ENCODE peak calls at places on chromosome 3, in nine cellular contexts. One of them, this sample, is unnamed.

GRCh38 chr3:13332740-13333139 is 87.4 kb downstream of the NUP210 start:
- DNase-seq in AG04449: no peak
- DNase-seq in AG04450: no peak
- DNase-seq in RWPE1: no peak
- DNase-seq in astrocyte of the spinal cord: no peak
- DNase-seq in transverse colon: no peak
- DNase-seq in Panc1: no peak
- DNase-seq in thoracic aorta: no peak
- DNase-seq in DND-41: no peak
- DNase-seq in this sample: no peak

GRCh38 chr3:163045945-163046344 is 1549.3 kb downstream of the OTOL1 start:
- DNase-seq in RWPE1: no peak
- DNase-seq in DND-41: peak; percentile 83
- DNase-seq in astrocyte of the spinal cord: no peak
- DNase-seq in AG04450: no peak
- DNase-seq in Panc1: no peak
- DNase-seq in thoracic aorta: no peak
- DNase-seq in transverse colon: no peak
- DNase-seq in AG04449: no peak
- DNase-seq in this sample: no peak

GRCh38 chr3:69020424-69020823 is 6.9 kb upstream of the EOGT start:
- DNase-seq in transverse colon: no peak
- DNase-seq in DND-41: no peak
- DNase-seq in RWPE1: no peak
- DNase-seq in Panc1: no peak
- DNase-seq in thoracic aorta: no peak
- DNase-seq in AG04450: no peak
- DNase-seq in astrocyte of the spinal cord: no peak
- DNase-seq in AG04449: no peak
- DNase-seq in this sample: no peak

GRCh38 chr3:124791142-124791541 is 60.9 kb downstream of the UMPS start:
- DNase-seq in AG04450: no peak
- DNase-seq in Panc1: no peak
- DNase-seq in RWPE1: no peak
- DNase-seq in transverse colon: no peak
- DNase-seq in AG04449: no peak
- DNase-seq in astrocyte of the spinal cord: no peak
- DNase-seq in DND-41: no peak
- DNase-seq in thoracic aorta: no peak
- DNase-seq in this sample: no peak

GRCh38 chr3:134320749-134321148 is 53.5 kb downstream of the AMOTL2 start:
- DNase-seq in AG04449: no peak
- DNase-seq in thoracic aorta: no peak
- DNase-seq in RWPE1: peak; percentile 59
- DNase-seq in transverse colon: no peak
- DNase-seq in astrocyte of the spinal cord: peak; percentile 44
- DNase-seq in DND-41: no peak
- DNase-seq in AG04450: no peak
- DNase-seq in Panc1: no peak
- DNase-seq in this sample: no peak

GRCh38 chr3:4021162-4021561 is 221.9 kb downstream of the LRRN1 start:
- DNase-seq in astrocyte of the spinal cord: no peak
- DNase-seq in Panc1: no peak
- DNase-seq in RWPE1: no peak
- DNase-seq in AG04449: no peak
- DNase-seq in AG04450: no peak
- DNase-seq in DND-41: peak; percentile 18
- DNase-seq in transverse colon: no peak
- DNase-seq in thoracic aorta: no peak
- DNase-seq in this sample: no peak

GRCh38 chr3:186971578-186971977 is 41.3 kb downstream of the ST6GAL1 start:
- DNase-seq in Panc1: no peak
- DNase-seq in astrocyte of the spinal cord: no peak
- DNase-seq in RWPE1: no peak
- DNase-seq in AG04450: no peak
- DNase-seq in transverse colon: no peak
- DNase-seq in AG04449: no peak
- DNase-seq in thoracic aorta: peak; percentile 70
- DNase-seq in DND-41: no peak
- DNase-seq in this sample: no peak

GRCh38 chr3:16993227-16993626 is 108.5 kb downstream of the PLCL2 start:
- DNase-seq in AG04450: no peak
- DNase-seq in Panc1: no peak
- DNase-seq in thoracic aorta: no peak
- DNase-seq in AG04449: no peak
- DNase-seq in transverse colon: no peak
- DNase-seq in astrocyte of the spinal cord: peak; percentile 24
- DNase-seq in RWPE1: no peak
- DNase-seq in DND-41: no peak
- DNase-seq in this sample: no peak

GRCh38 chr3:88957751-88958452 is 149.5 kb upstream of the EPHA3 start:
- DNase-seq in AG04449: peak; percentile 51
- DNase-seq in Panc1: no peak
- DNase-seq in transverse colon: no peak
- DNase-seq in RWPE1: peak; percentile 27
- DNase-seq in astrocyte of the spinal cord: peak; percentile 93
- DNase-seq in thoracic aorta: no peak
- DNase-seq in DND-41: no peak
- DNase-seq in AG04450: peak; percentile 30
- DNase-seq in this sample: no peak

GRCh38 chr3:158456114-158456513 is 114.9 kb upstream of the MLF1 start:
- DNase-seq in RWPE1: no peak
- DNase-seq in thoracic aorta: no peak
- DNase-seq in astrocyte of the spinal cord: no peak
- DNase-seq in AG04449: no peak
- DNase-seq in AG04450: peak; percentile 27
- DNase-seq in DND-41: no peak
- DNase-seq in transverse colon: no peak
- DNase-seq in Panc1: no peak
- DNase-seq in this sample: no peak

GRCh38 chr3:123067689-123068226 is 933 bp downstream of the PDIA5 start:
- DNase-seq in Panc1: no peak
- DNase-seq in RWPE1: no peak
- DNase-seq in astrocyte of the spinal cord: no peak
- DNase-seq in thoracic aorta: no peak
- DNase-seq in transverse colon: no peak
- DNase-seq in DND-41: no peak
- DNase-seq in AG04450: no peak
- DNase-seq in AG04449: no peak
- DNase-seq in this sample: no peak

GRCh38 chr3:197478746-197479668 is 76.8 kb downstream of the BDH1 start:
- DNase-seq in astrocyte of the spinal cord: no peak
- DNase-seq in transverse colon: no peak
- DNase-seq in AG04450: no peak
- DNase-seq in AG04449: no peak
- DNase-seq in Panc1: no peak
- DNase-seq in DND-41: no peak
- DNase-seq in RWPE1: peak; percentile 70
- DNase-seq in thoracic aorta: no peak
- DNase-seq in this sample: no peak

GRCh38 chr3:191369081-191370010 is 39.0 kb upstream of the UTS2B start:
- DNase-seq in RWPE1: no peak
- DNase-seq in thoracic aorta: no peak
- DNase-seq in Panc1: no peak
- DNase-seq in DND-41: no peak
- DNase-seq in AG04450: peak; percentile 67
- DNase-seq in transverse colon: no peak
- DNase-seq in AG04449: no peak
- DNase-seq in astrocyte of the spinal cord: no peak
- DNase-seq in this sample: no peak

GRCh38 chr3:57958642-57959406 is 49.4 kb upstream of the FLNB start:
- DNase-seq in AG04449: no peak
- DNase-seq in RWPE1: no peak
- DNase-seq in AG04450: no peak
- DNase-seq in astrocyte of the spinal cord: no peak
- DNase-seq in thoracic aorta: no peak
- DNase-seq in DND-41: no peak
- DNase-seq in Panc1: no peak
- DNase-seq in transverse colon: peak; percentile 64
- DNase-seq in this sample: no peak

DNA sequence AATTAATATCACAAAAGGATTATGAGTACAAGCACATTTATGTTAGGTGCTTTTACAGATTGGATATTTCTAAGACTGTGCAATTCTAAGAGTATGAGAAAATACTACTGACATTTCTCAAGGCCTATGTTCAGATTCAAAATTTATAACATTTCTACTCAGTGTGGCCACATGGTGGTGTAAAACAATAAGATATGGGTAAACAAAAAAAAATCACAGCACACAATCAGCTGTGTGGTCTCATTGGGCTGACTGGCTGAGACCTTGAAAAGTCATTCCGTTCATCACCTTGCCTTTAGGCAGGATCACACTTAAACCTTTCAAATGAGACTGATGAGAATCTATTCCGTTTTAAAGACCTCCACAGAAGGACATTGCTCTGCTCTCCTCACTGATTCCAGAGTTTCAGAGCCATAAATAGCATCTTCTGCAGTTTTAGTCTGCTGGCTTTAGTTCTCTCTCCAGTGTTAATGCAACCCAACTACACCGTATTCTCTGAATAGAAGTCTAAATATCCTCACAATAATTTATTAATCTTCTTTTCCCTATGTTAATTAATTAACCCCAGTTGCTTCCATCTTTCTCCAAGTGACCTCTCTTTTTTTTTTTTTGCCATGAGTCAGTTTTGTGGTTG is 158.2 kb downstream of the SPATA16 start:
- DNase-seq in thoracic aorta: no peak
- DNase-seq in astrocyte of the spinal cord: peak; percentile 2
- DNase-seq in RWPE1: no peak
- DNase-seq in AG04449: no peak
- DNase-seq in AG04450: no peak
- DNase-seq in transverse colon: no peak
- DNase-seq in DND-41: no peak
- DNase-seq in Panc1: no peak
- DNase-seq in this sample: no peak
- TF ChIP-seq CTCF in thoracic aorta: no peak
- TF ChIP-seq CTCF in astrocyte of the spinal cord: no peak
- TF ChIP-seq CTCF in RWPE1: no peak
- TF ChIP-seq CTCF in AG04449: no peak
- TF ChIP-seq CTCF in AG04450: no peak
- TF ChIP-seq CTCF in transverse colon: no peak
- TF ChIP-seq CTCF in DND-41: peak; percentile 12
- TF ChIP-seq CTCF in Panc1: peak; percentile 46
- TF ChIP-seq CTCF in this sample: no peak

DNA sequence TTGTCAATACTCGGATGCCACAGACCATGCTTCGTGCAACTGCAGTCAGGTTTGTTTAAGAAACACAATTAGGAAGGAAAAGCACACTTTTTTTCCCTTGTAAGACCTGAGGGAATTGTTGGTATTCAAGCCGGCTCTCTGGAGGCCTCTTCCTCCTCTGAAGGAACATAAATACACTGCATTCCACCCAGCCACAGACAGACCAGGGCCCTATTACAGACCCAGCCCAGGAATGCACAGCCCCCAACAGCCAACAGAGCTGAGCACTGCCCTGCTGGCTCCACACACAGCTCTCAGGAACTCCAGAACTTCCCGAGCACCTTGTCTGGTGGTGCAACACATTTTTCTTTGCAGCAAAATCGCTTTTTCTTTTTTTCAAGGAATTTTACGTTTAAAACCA is 488.7 kb upstream of the PROK2 start:
- DNase-seq in Panc1: no peak
- DNase-seq in AG04450: peak; percentile 80
- DNase-seq in astrocyte of the spinal cord: peak; percentile 94
- DNase-seq in transverse colon: no peak
- DNase-seq in AG04449: peak; percentile 95
- DNase-seq in thoracic aorta: no peak
- DNase-seq in RWPE1: no peak
- DNase-seq in DND-41: no peak
- DNase-seq in this sample: no peak
- TF ChIP-seq CTCF in Panc1: no peak
- TF ChIP-seq CTCF in AG04450: no peak
- TF ChIP-seq CTCF in astrocyte of the spinal cord: no peak
- TF ChIP-seq CTCF in transverse colon: no peak
- TF ChIP-seq CTCF in AG04449: no peak
- TF ChIP-seq CTCF in thoracic aorta: no peak
- TF ChIP-seq CTCF in RWPE1: no peak
- TF ChIP-seq CTCF in DND-41: no peak
- TF ChIP-seq CTCF in this sample: no peak

GRCh38 chr3:66498718-66499611 is 1.9 kb downstream of the LRIG1 start:
- DNase-seq in RWPE1: no peak
- DNase-seq in transverse colon: no peak
- DNase-seq in AG04450: no peak
- DNase-seq in AG04449: no peak
- DNase-seq in Panc1: no peak
- DNase-seq in thoracic aorta: no peak
- DNase-seq in astrocyte of the spinal cord: no peak
- DNase-seq in DND-41: no peak
- DNase-seq in this sample: no peak

GRCh38 chr3:66499881-66500574 is 794 bp downstream of the LRIG1 start:
- DNase-seq in transverse colon: peak; percentile 38
- DNase-seq in Panc1: no peak
- DNase-seq in DND-41: no peak
- DNase-seq in AG04449: no peak
- DNase-seq in RWPE1: no peak
- DNase-seq in thoracic aorta: no peak
- DNase-seq in AG04450: no peak
- DNase-seq in astrocyte of the spinal cord: no peak
- DNase-seq in this sample: no peak

GRCh38 chr3:66501483-66502266 is 853 bp upstream of the LRIG1 start:
- DNase-seq in thoracic aorta: no peak
- DNase-seq in astrocyte of the spinal cord: no peak
- DNase-seq in Panc1: no peak
- DNase-seq in DND-41: no peak
- DNase-seq in AG04449: no peak
- DNase-seq in RWPE1: no peak
- DNase-seq in transverse colon: no peak
- DNase-seq in AG04450: no peak
- DNase-seq in this sample: no peak

GRCh38 chr3:66502267-66502874 is 1.5 kb upstream of the LRIG1 start:
- DNase-seq in AG04450: no peak
- DNase-seq in transverse colon: no peak
- DNase-seq in RWPE1: no peak
- DNase-seq in AG04449: no peak
- DNase-seq in Panc1: no peak
- DNase-seq in astrocyte of the spinal cord: no peak
- DNase-seq in thoracic aorta: no peak
- DNase-seq in DND-41: no peak
- DNase-seq in this sample: no peak

GRCh38 chr3:66500575-66501482 is at the start of gene LRIG1:
- DNase-seq in RWPE1: peak; percentile 93
- DNase-seq in transverse colon: peak; percentile 100
- DNase-seq in AG04450: peak; percentile 97
- DNase-seq in DND-41: peak; percentile 98
- DNase-seq in thoracic aorta: peak; percentile 97
- DNase-seq in Panc1: peak; percentile 30
- DNase-seq in astrocyte of the spinal cord: peak; percentile 99
- DNase-seq in AG04449: peak; percentile 63
- DNase-seq in this sample: peak; percentile 95
- TF ChIP-seq CTCF in RWPE1: peak; percentile 19
- TF ChIP-seq CTCF in transverse colon: peak; percentile 56
- TF ChIP-seq CTCF in AG04450: no peak
- TF ChIP-seq CTCF in DND-41: no peak
- TF ChIP-seq CTCF in thoracic aorta: no peak
- TF ChIP-seq CTCF in Panc1: peak; percentile 12
- TF ChIP-seq CTCF in astrocyte of the spinal cord: no peak
- TF ChIP-seq CTCF in AG04449: peak; percentile 68
- TF ChIP-seq CTCF in this sample: peak; percentile 12

DNA sequence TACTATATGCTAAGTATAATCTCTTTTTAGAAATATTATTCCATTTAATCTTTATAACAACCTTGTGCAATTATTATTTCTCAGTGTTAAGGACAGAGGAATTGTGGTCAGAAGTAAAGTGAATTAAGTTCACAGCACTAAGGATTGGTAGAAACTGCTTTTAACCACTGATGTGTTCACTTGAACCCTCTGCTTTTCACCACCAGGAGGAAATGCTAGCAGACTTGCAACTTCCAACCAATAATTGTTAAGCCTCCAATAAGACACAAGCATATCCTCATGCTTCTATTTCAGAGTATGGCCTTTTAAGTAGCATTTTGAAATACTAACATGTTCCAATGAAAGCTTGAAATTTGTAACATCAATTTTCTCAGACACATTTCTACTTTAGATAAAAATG is 527.4 kb downstream of the SI start:
- DNase-seq in AG04450: no peak
- DNase-seq in transverse colon: no peak
- DNase-seq in DND-41: no peak
- DNase-seq in Panc1: no peak
- DNase-seq in astrocyte of the spinal cord: no peak
- DNase-seq in RWPE1: no peak
- DNase-seq in AG04449: no peak
- DNase-seq in thoracic aorta: no peak
- DNase-seq in this sample: no peak
- TF ChIP-seq CTCF in AG04450: no peak
- TF ChIP-seq CTCF in transverse colon: no peak
- TF ChIP-seq CTCF in DND-41: no peak
- TF ChIP-seq CTCF in Panc1: no peak
- TF ChIP-seq CTCF in astrocyte of the spinal cord: no peak
- TF ChIP-seq CTCF in RWPE1: no peak
- TF ChIP-seq CTCF in AG04449: no peak
- TF ChIP-seq CTCF in thoracic aorta: no peak
- TF ChIP-seq CTCF in this sample: no peak